ENCODE peak calls at places on chromosomes 5 and 9, in four cellular contexts. V is keratinocyte, Q is GM23248, K is tibial artery. O is an unnamed sample. For H3K4me1, the result is how much of the 10 kb centered on the place peaks cover.

GRCh38 chr5:45411971-45412612 is 284.1 kb downstream of the HCN1 start:
- DNase-seq in V (no peak), K (no peak), Q (no peak), O (no peak)

GRCh38 chr5:95808686-95809413 is 13.7 kb downstream of the GLRX start:
- DNase-seq in K (peak), V (no peak), Q (peak), O (peak)

GRCh38 chr9:112032733-112033132 is 136.1 kb downstream of the UGCG start:
- DNase-seq in Q (peak), K (no peak), V (no peak), O (no peak)

GRCh38 chr5:169012471-169012870 is 288.5 kb downstream of the SLIT3 start:
- DNase-seq in V (no peak), K (no peak), Q (no peak), O (no peak)

GRCh38 chr9:12702160-12702758 is 9.1 kb downstream of the TYRP1 start:
- DNase-seq in K (no peak), V (no peak), Q (peak), O (no peak)

GRCh38 chr5:16457853-16458252 is 7.7 kb downstream of the ZNF622 start:
- DNase-seq in Q (peak), K (no peak), V (no peak), O (no peak)

GRCh38 chr5:99453181-99453580 is 524.4 kb upstream of the CHD1 start:
- DNase-seq in V (no peak), K (no peak), Q (no peak), O (no peak)

GRCh38 chr9:111582888-111583287 is 16.6 kb downstream of the PTGR1 start:
- DNase-seq in K (no peak), Q (peak), V (no peak), O (no peak)

GRCh38 chr9:106588601-106589000 is 274.4 kb upstream of the ZNF462 start:
- DNase-seq in K (no peak), V (peak), Q (no peak), O (no peak)

GRCh38 chr9:87201316-87201715 is 254.0 kb upstream of the GAS1 start:
- DNase-seq in V (no peak), K (no peak), Q (peak), O (no peak)

GRCh38 chr9:107755267-107755666 is 265.7 kb upstream of the KLF4 start:
- DNase-seq in K (no peak), V (peak), Q (peak), O (no peak)

GRCh38 chr9:21326526-21327139 is 8.6 kb downstream of the KLHL9 start:
- DNase-seq in K (no peak), V (peak), Q (peak), O (peak)

GRCh38 chr9:23581936-23582335 is 244.1 kb downstream of the ELAVL2 start:
- DNase-seq in Q (no peak), V (peak), K (no peak), O (no peak)

GRCh38 chr5:177128551-177128976 is 5.0 kb upstream of the NSD1 start:
- DNase-seq in Q (peak), K (no peak), V (no peak), O (no peak)

GRCh38 chr5:58923355-58923754 is 340.5 kb downstream of the RAB3C start:
- DNase-seq in K (no peak), Q (no peak), V (no peak), O (no peak)

GRCh38 chr5:36441215-36441614 is 139.5 kb upstream of the RANBP3L start:
- DNase-seq in V (no peak), Q (no peak), K (no peak), O (no peak)

GRCh38 chr9:92790542-92791527 is 26.2 kb upstream of the BICD2 start:
- DNase-seq in V (peak), K (peak), Q (peak), O (peak)

GRCh38 chr5:88732181-88732633 is 150.8 kb downstream of the MEF2C start:
- DNase-seq in K (peak), V (no peak), Q (peak), O (no peak)

GRCh38 chr5:79800979-79801827 is 111.6 kb downstream of the CMYA5 start:
- DNase-seq in Q (peak), K (no peak), V (no peak), O (peak)

GRCh38 chr5:1255081-1255561 is 29.9 kb downstream of the SLC6A18 start:
- DNase-seq in K (no peak), V (no peak), Q (no peak), O (peak)

GRCh38 chr5:98248949-98249348 is 524.5 kb upstream of the RGMB start:
- DNase-seq in Q (peak), K (no peak), V (peak), O (no peak)

GRCh38 chr5:1416856-1417469 is 28.3 kb downstream of the SLC6A3 start:
- DNase-seq in Q (no peak), V (no peak), K (peak), O (no peak)

GRCh38 chr5:171425596-171426244 is 6.3 kb downstream of the FGF18 start:
- DNase-seq in Q (no peak), V (no peak), K (peak), O (no peak)

GRCh38 chr5:42948961-42949347 is 91.2 kb downstream of the ANXA2R start:
- DNase-seq in Q (peak), V (no peak), K (no peak), O (no peak)

GRCh38 chr5:926416-927171 is 33.9 kb downstream of the TRIP13 start:
- DNase-seq in Q (peak), K (no peak), V (no peak), O (no peak)

GRCh38 chr5:72512179-72512860 is 5.1 kb upstream of the ZNF366 start:
- DNase-seq in V (no peak), K (no peak), Q (no peak), O (no peak)

GRCh38 chr5:38563624-38564023 is 7.2 kb upstream of the LIFR start:
- DNase-seq in V (no peak), Q (no peak), K (no peak), O (no peak)

GRCh38 chr9:133477992-133478850 is 678 bp downstream of the SLC2A6 start:
- DNase-seq in V (no peak), K (no peak), Q (peak), O (no peak)

GRCh38 chr5:132470596-132470995 is 20.0 kb downstream of the IRF1 start:
- DNase-seq in V (no peak), Q (no peak), K (peak), O (no peak)

GRCh38 chr9:92483896-92484545 is 1.7 kb upstream of the ASPN start:
- DNase-seq in K (no peak), Q (peak), V (no peak), O (no peak)

GRCh38 chr5:170849374-170849773 is 12.4 kb upstream of the RANBP17 start:
- DNase-seq in K (no peak), Q (no peak), V (no peak), O (no peak)

GRCh38 chr5:97629281-97629680 is 446.2 kb upstream of the RIOK2 start:
- DNase-seq in Q (peak), K (peak), V (no peak), O (no peak)

GRCh38 chr9:17776735-17777134 is 197.9 kb downstream of the SH3GL2 start:
- DNase-seq in V (no peak), Q (no peak), K (no peak), O (no peak)

GRCh38 chr9:32989651-32990050 is 11.8 kb downstream of the APTX start:
- DNase-seq in V (no peak), Q (peak), K (no peak), O (peak)

GRCh38 chr5:76715734-76716455 is at the start of gene F2R:
- DNase-seq in Q (peak), K (peak), V (no peak), O (peak)

DNA sequence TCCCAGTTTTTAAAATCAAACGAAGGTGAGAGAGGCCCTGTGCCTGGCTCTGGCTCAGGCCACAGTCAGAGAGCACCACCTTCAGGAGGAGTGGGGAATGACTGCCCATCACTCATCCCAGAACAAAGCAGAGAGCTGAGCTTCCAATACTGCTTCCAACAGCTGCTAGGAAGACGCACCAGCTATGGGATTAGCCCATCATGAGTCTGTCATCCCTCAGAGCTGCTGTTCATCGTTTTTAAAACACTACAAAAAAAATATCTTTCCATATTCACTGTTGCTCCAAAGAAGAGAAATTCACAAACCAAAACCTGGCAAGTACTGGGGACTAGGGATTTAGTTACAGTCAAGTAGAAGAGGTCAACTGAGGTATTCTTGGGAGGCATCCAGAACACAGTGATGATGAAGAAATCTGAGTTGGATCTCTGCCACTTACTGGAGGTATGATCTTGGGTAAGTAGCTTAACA is 102.4 kb downstream of the CDK5RAP2 start:
- DNase-seq in K (peak), V (no peak), Q (peak), O (no peak)
- H3K27ac ChIP-seq in K (no peak), V (no peak), Q (peak), O (no peak)

GRCh38 chr9:78325846-78326350 is 29.0 kb downstream of the PSAT1 start:
- DNase-seq in V (no peak), K (no peak), Q (no peak), O (no peak)
- H3K4me1 ChIP-seq in V (under half), K (under half), Q (under half), O (under half)

GRCh38 chr9:130119521-130120206 is 52.5 kb upstream of the NCS1 start:
- DNase-seq in Q (no peak), V (no peak), K (no peak), O (no peak)

GRCh38 chr9:130116346-130116745 is 55.9 kb upstream of the NCS1 start:
- DNase-seq in Q (no peak), V (no peak), K (no peak), O (no peak)

GRCh38 chr9:130117816-130118632 is 54.2 kb upstream of the NCS1 start:
- DNase-seq in V (no peak), K (peak), Q (peak), O (no peak)

GRCh38 chr9:130118841-130119520 is 53.2 kb upstream of the NCS1 start:
- DNase-seq in V (no peak), Q (peak), K (no peak), O (no peak)

GRCh38 chr9:130117376-130117775 is 54.8 kb upstream of the NCS1 start:
- DNase-seq in Q (no peak), V (no peak), K (no peak), O (no peak)
- H3K27ac ChIP-seq in Q (peak), V (no peak), K (peak), O (no peak)

GRCh38 chr9:127131871-127132270 is 9.4 kb upstream of the ANGPTL2 start:
- DNase-seq in K (no peak), V (no peak), Q (peak), O (no peak)

GRCh38 chr9:127132375-127132774 is 9.9 kb upstream of the ANGPTL2 start:
- DNase-seq in V (no peak), Q (no peak), K (no peak), O (no peak)

GRCh38 chr9:127135056-127135745 is 12.8 kb upstream of the ANGPTL2 start:
- DNase-seq in V (no peak), K (no peak), Q (no peak), O (no peak)

GRCh38 chr9:127132921-127133647 is 10.6 kb upstream of the ANGPTL2 start:
- DNase-seq in K (no peak), Q (peak), V (no peak), O (no peak)

DNA sequence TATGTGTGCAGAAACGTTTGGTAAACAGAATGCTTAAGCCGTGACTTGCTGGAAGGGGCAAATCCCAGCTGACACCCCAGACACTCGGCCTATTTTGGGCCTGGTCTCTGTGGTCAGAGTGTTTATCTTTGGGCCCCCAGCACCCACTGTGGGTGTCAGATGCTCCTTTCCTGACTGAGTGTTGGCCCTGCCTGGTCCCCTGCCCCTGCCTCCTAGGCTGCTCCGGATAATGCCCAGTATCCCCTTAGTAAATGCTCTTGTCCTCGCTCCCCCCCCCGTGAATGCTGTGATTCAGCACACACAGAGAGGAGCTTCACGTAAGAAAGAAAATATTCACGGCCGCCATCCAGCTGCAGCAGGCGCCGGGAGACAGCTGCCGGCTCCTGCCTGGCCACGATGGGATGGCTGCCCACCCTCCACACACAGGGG is 11.3 kb upstream of the ANGPTL2 start:
- DNase-seq in V (no peak), K (peak), Q (peak), O (no peak)
- H3K4me1 ChIP-seq in V (under half), K (half or more), Q (half or more), O (under half)

DNA sequence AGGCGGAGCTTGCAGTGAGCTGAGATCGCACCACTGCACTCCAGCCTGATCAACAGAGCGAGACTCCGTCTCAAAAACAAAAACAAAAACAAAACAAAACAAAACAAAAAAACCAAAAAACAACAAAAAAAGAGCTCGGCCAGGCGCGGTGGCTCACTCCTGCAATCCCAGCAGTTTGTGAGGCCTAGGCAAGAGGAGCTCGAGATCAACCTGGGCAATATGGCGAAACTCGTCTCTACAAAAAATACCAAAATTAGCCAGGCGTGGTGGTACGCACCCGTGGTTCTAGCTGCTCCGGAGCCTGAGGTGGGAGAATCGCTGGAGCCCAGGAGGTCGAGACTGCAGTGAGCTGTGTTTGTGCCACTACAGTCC is 20.2 kb downstream of the TRIM7 start:
- DNase-seq in K (no peak), V (no peak), Q (no peak), O (no peak)
- H3K27ac ChIP-seq in K (peak), V (no peak), Q (peak), O (no peak)

GRCh38 chr9:89889865-89890264 is 285.1 kb downstream of the GADD45G start:
- DNase-seq in Q (no peak), V (no peak), K (no peak), O (no peak)
- H3K4me1 ChIP-seq in Q (under half), V (under half), K (under half), O (under half)

GRCh38 chr9:73260506-73260905 is 108.8 kb downstream of the ANXA1 start:
- DNase-seq in K (no peak), Q (no peak), V (no peak), O (no peak)

GRCh38 chr9:73264636-73265035 is 113.0 kb downstream of the ANXA1 start:
- DNase-seq in K (no peak), Q (no peak), V (no peak), O (no peak)

GRCh38 chr9:73270967-73271722 is 119.5 kb downstream of the ANXA1 start:
- DNase-seq in K (no peak), V (peak), Q (peak), O (no peak)

GRCh38 chr9:73269430-73270101 is 117.9 kb downstream of the ANXA1 start:
- DNase-seq in K (no peak), V (no peak), Q (peak), O (no peak)

GRCh38 chr9:73265876-73266275 is 114.2 kb downstream of the ANXA1 start:
- DNase-seq in V (no peak), Q (no peak), K (no peak), O (no peak)
- H3K27ac ChIP-seq in V (no peak), Q (no peak), K (no peak), O (no peak)

DNA sequence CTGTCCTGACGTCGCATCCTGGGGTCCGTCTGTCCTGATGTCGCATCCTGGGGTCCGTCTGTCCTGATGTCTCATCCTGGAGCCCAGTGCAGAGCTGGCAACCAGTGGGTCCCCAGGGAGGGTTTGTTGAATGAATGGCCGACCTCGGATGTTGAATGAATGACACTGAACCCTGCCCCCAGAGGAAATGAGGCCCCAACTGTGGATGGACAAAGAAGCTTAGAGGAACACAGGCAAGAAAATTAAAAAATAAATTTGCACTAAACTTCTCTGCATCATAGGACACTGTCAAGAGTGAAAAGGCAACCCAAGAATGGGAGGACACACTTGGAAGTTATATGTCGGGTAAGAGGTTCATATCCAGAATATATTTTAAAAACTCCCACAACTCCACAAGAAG is 47.7 kb upstream of the NOTCH1 start:
- DNase-seq in K (no peak), V (no peak), Q (no peak), O (no peak)
- H3K4me1 ChIP-seq in K (under half), V (under half), Q (under half), O (under half)

GRCh38 chr5:41094871-41095270 is 23.7 kb upstream of the MROH2B start:
- DNase-seq in K (no peak), Q (no peak), V (no peak), O (no peak)

GRCh38 chr5:41097642-41098041 is 26.5 kb upstream of the MROH2B start:
- DNase-seq in K (no peak), V (no peak), Q (no peak), O (no peak)

GRCh38 chr5:41095324-41096101 is 24.4 kb upstream of the MROH2B start:
- DNase-seq in K (no peak), V (no peak), Q (no peak), O (no peak)

DNA sequence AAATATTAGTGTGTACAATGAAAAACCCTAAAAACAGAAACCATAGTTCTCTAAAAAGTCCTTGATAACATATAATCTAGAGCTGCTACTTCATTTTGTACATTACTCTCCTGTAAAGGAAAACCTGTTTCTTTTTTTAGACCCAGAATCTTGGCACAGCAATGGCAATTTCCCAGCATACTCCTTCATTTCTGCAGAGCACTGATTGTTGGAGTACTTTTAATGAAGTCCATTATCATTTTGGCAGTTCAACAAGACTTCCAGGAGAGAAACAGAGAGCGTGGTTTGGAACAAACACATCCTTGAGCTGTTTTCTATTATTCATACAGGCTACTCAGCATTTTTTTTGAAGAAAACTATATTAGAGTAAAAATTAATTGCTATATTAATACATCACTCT is 22.7 kb upstream of the MROH2B start:
- DNase-seq in K (no peak), V (no peak), Q (no peak), O (no peak)
- H3K27ac ChIP-seq in K (no peak), V (no peak), Q (no peak), O (no peak)

O was measured in CD4-positive, alpha-beta memory T cell.